ENCODE peak calls at places on chromosome 17, in six cellular contexts. G is HCT116, H is HepG2, U is H1, K is SK-N-SH, P is GM12878. Z is an unnamed sample.

GRCh38 chr17:10337136-10337535 is 35.7 kb downstream of the MYH13 start:
- DNase-seq in U (no peak), G (no peak), H (no peak), P (no peak), K (no peak), Z (no peak)

GRCh38 chr17:63095879-63096278 is 129.8 kb downstream of the TANC2 start:
- DNase-seq in G (no peak), P (no peak), U (no peak), H (no peak), K (no peak), Z (no peak)

GRCh38 chr17:74981318-74981978 is 6.0 kb upstream of the CDR2L start:
- DNase-seq in U (no peak), K (no peak), H (no peak), P (no peak), G (no peak), Z (no peak)

GRCh38 chr17:82173351-82174041 is 39.1 kb downstream of the CCDC57 start:
- DNase-seq in P (no peak), K (no peak), H (no peak), G (no peak), U (no peak), Z (peak)

GRCh38 chr17:31008374-31009035 is 37.7 kb downstream of the RNF135 start:
- DNase-seq in P (no peak), G (no peak), H (no peak), K (no peak), U (peak), Z (no peak)

GRCh38 chr17:79793924-79794304 is 3.0 kb downstream of the CBX8 start:
- DNase-seq in K (peak), G (peak), H (no peak), P (no peak), U (no peak), Z (no peak)

GRCh38 chr17:71023631-71024030 is 854.3 kb downstream of the KCNJ2 start:
- DNase-seq in G (no peak), K (peak), H (no peak), U (no peak), P (no peak), Z (no peak)

GRCh38 chr17:40103742-40104095 is 3.3 kb upstream of the NR1D1 start:
- DNase-seq in G (no peak), U (no peak), H (no peak), K (no peak), P (no peak), Z (no peak)

GRCh38 chr17:41654134-41654907 is 29.9 kb upstream of the KRT17 start:
- DNase-seq in U (no peak), G (peak), P (no peak), K (no peak), H (no peak), Z (no peak)

GRCh38 chr17:31915456-31916100 is 14.1 kb upstream of the UTP6 start:
- DNase-seq in G (no peak), U (no peak), H (no peak), K (no peak), P (no peak), Z (no peak)

GRCh38 chr17:55500103-55500502 is 11.1 kb downstream of the SMIM36 start:
- DNase-seq in U (no peak), H (no peak), K (no peak), G (no peak), P (no peak), Z (no peak)

GRCh38 chr17:55492951-55493350 is 18.3 kb downstream of the SMIM36 start:
- DNase-seq in P (no peak), K (no peak), G (no peak), U (no peak), H (peak), Z (no peak)

GRCh38 chr17:55495239-55495638 is 16.0 kb downstream of the SMIM36 start:
- DNase-seq in U (no peak), G (no peak), K (no peak), P (no peak), H (no peak), Z (no peak)

DNA sequence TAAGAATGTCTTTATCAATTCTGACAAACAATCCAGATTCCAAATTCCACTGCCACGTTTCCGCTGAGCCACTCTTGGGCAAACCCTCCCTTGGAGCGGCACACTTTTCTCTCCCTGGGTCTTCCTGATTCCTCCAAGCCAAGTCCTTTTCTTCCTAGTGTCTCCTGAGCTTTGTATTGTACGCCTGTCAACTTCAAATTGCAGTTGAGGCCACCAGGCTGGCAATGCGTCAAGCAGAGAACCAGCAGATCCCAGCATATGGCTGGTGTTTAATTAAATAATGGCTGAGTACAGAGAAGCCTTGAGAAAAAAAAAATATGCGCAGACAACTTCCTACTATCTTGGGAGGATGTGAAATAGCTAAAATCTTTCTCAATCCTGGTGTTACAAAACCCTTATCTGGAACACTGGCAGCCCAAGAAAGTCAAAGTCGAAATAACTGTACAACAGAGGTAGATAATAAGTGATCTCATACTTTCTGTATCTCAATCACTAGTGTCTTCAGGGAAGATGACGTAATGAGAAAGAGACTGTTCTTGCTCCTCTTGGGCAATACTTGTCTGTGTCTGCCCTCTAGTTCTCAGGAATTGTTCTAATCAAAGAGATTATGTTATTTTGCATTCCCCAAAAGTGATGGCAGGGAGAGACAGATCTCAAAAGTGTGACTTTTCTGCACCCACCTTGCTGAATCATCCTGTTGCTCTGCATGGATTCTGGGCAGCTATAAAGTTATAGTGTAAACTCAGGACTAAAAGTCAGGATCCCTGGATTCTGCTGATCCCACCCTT is 15.0 kb downstream of the SMIM36 start:
- DNase-seq in G (no peak), K (no peak), U (no peak), P (no peak), H (peak), Z (peak)
- TF ChIP-seq MAX in G (no peak), K (no peak), U (no peak), P (no peak), H (no peak), Z (no peak)

GRCh38 chr17:65797101-65797500 is 235.7 kb upstream of the AXIN2 start:
- DNase-seq in K (no peak), U (no peak), P (no peak), H (no peak), G (no peak), Z (no peak)
- TF ChIP-seq SIN3A in K (no peak), U (no peak), P (no peak), H (no peak), G (no peak), Z (no peak)

DNA sequence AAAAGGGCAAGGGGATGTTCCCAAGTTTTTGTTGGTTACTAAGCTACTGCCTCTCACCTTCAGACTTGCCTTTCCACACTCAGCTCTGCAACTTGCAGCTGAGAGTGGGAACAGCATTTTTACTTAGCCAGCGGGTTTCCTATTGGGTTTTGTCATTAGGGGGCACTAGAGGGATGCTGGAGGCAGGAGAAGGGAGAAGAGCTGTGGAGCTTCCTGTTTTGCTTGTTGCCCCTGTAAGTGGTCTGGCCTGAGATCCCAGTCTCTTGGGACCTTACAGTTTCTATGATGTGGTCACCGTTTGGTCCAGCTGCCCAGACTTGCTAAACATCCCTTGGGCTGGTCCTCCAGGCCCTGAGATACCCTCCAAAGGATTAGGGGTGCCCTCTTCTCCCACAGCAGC is 209.6 kb upstream of the NLRP1 start:
- DNase-seq in H (no peak), K (no peak), G (no peak), P (no peak), U (peak), Z (no peak)
- TF ChIP-seq MAX in H (no peak), K (no peak), G (no peak), P (no peak), U (no peak), Z (no peak)

GRCh38 chr17:77840576-77841160 is 117.8 kb upstream of the TNRC6C start:
- DNase-seq in K (no peak), U (no peak), G (no peak), P (no peak), H (no peak), Z (peak)
- TF ChIP-seq SIN3A in K (no peak), U (no peak), G (no peak), P (no peak), H (no peak), Z (no peak)